ENCODE peak calls at places on chromosome 7, in five cellular contexts. One of them, this sample, is unnamed. For H3K4me1, the result is how much of the 10 kb centered on the place peaks cover.

GRCh38 chr7:159024280-159024951 is 120.3 kb downstream of the VIPR2 start:
- DNase-seq in breast epithelium: peak
- DNase-seq in IMR-90: no peak
- DNase-seq in HCT116: no peak
- DNase-seq in body of pancreas: no peak
- DNase-seq in this sample: no peak

GRCh38 chr7:36564500-36564899 is 159.8 kb downstream of the AOAH start:
- DNase-seq in breast epithelium: no peak
- DNase-seq in IMR-90: no peak
- DNase-seq in HCT116: no peak
- DNase-seq in body of pancreas: no peak
- DNase-seq in this sample: no peak

GRCh38 chr7:29146888-29147609 is 712 bp upstream of the CPVL start:
- DNase-seq in breast epithelium: no peak
- DNase-seq in IMR-90: no peak
- DNase-seq in HCT116: peak
- DNase-seq in body of pancreas: peak
- DNase-seq in this sample: peak

GRCh38 chr7:91264083-91264923 is at the start of gene FZD1:
- DNase-seq in breast epithelium: peak
- DNase-seq in IMR-90: peak
- DNase-seq in HCT116: peak
- DNase-seq in body of pancreas: peak
- DNase-seq in this sample: peak

GRCh38 chr7:120677535-120677934 is 180.4 kb downstream of the TSPAN12 start:
- DNase-seq in breast epithelium: no peak
- DNase-seq in IMR-90: no peak
- DNase-seq in HCT116: no peak
- DNase-seq in body of pancreas: no peak
- DNase-seq in this sample: no peak

GRCh38 chr7:101952355-101953247 is 135.2 kb downstream of the CUX1 start:
- DNase-seq in breast epithelium: no peak
- DNase-seq in IMR-90: peak
- DNase-seq in HCT116: peak
- DNase-seq in body of pancreas: peak
- DNase-seq in this sample: no peak

GRCh38 chr7:140767418-140767817 is 70.9 kb downstream of the NDUFB2 start:
- DNase-seq in breast epithelium: no peak
- DNase-seq in IMR-90: no peak
- DNase-seq in HCT116: no peak
- DNase-seq in body of pancreas: no peak
- DNase-seq in this sample: no peak

GRCh38 chr7:1698221-1698620 is 28.1 kb downstream of the ELFN1 start:
- DNase-seq in breast epithelium: no peak
- DNase-seq in IMR-90: no peak
- DNase-seq in HCT116: no peak
- DNase-seq in body of pancreas: no peak
- DNase-seq in this sample: no peak

GRCh38 chr7:95199779-95200558 is 124.4 kb downstream of the PON1 start:
- DNase-seq in breast epithelium: no peak
- DNase-seq in IMR-90: peak
- DNase-seq in HCT116: peak
- DNase-seq in body of pancreas: peak
- DNase-seq in this sample: peak

GRCh38 chr7:113289140-113289740 is 170.9 kb upstream of the SMIM30 start:
- DNase-seq in breast epithelium: no peak
- DNase-seq in IMR-90: peak
- DNase-seq in HCT116: peak
- DNase-seq in body of pancreas: peak
- DNase-seq in this sample: no peak

GRCh38 chr7:157679607-157680006 is 342.8 kb downstream of the DNAJB6 start:
- DNase-seq in breast epithelium: no peak
- DNase-seq in IMR-90: no peak
- DNase-seq in HCT116: no peak
- DNase-seq in body of pancreas: no peak
- DNase-seq in this sample: no peak

GRCh38 chr7:34135924-34136323 is 230.6 kb downstream of the BMPER start:
- DNase-seq in breast epithelium: no peak
- DNase-seq in IMR-90: no peak
- DNase-seq in HCT116: no peak
- DNase-seq in body of pancreas: no peak
- DNase-seq in this sample: peak

GRCh38 chr7:33054261-33054964 is 8.2 kb downstream of the NT5C3A start:
- DNase-seq in breast epithelium: no peak
- DNase-seq in IMR-90: peak
- DNase-seq in HCT116: no peak
- DNase-seq in body of pancreas: no peak
- DNase-seq in this sample: no peak

GRCh38 chr7:99019523-99020412 is 124.1 kb downstream of the SMURF1 start:
- DNase-seq in breast epithelium: peak
- DNase-seq in IMR-90: no peak
- DNase-seq in HCT116: no peak
- DNase-seq in body of pancreas: no peak
- DNase-seq in this sample: peak

GRCh38 chr7:5284304-5285281 is 1.9 kb downstream of the SLC29A4 start:
- DNase-seq in breast epithelium: no peak
- DNase-seq in IMR-90: no peak
- DNase-seq in HCT116: peak
- DNase-seq in body of pancreas: peak
- DNase-seq in this sample: no peak

GRCh38 chr7:43553999-43554398 is 28.9 kb upstream of the STK17A start:
- DNase-seq in breast epithelium: no peak
- DNase-seq in IMR-90: no peak
- DNase-seq in HCT116: no peak
- DNase-seq in body of pancreas: no peak
- DNase-seq in this sample: no peak

GRCh38 chr7:151566897-151567320 is 47.2 kb upstream of the RHEB start:
- DNase-seq in breast epithelium: no peak
- DNase-seq in IMR-90: peak
- DNase-seq in HCT116: no peak
- DNase-seq in body of pancreas: no peak
- DNase-seq in this sample: no peak

GRCh38 chr7:80622531-80622930 is 15.9 kb upstream of the CD36 start:
- DNase-seq in breast epithelium: no peak
- DNase-seq in IMR-90: peak
- DNase-seq in HCT116: no peak
- DNase-seq in body of pancreas: no peak
- DNase-seq in this sample: no peak

GRCh38 chr7:143236408-143236990 is 14.7 kb downstream of the TAS2R40 start:
- DNase-seq in breast epithelium: no peak
- DNase-seq in IMR-90: no peak
- DNase-seq in HCT116: no peak
- DNase-seq in body of pancreas: no peak
- DNase-seq in this sample: no peak

GRCh38 chr7:11914645-11915044 is 82.6 kb upstream of the THSD7A start:
- DNase-seq in breast epithelium: no peak
- DNase-seq in IMR-90: no peak
- DNase-seq in HCT116: no peak
- DNase-seq in body of pancreas: no peak
- DNase-seq in this sample: no peak

GRCh38 chr7:113775804-113776203 is 143.0 kb downstream of the PPP1R3A start:
- DNase-seq in breast epithelium: no peak
- DNase-seq in IMR-90: no peak
- DNase-seq in HCT116: no peak
- DNase-seq in body of pancreas: no peak
- DNase-seq in this sample: no peak

GRCh38 chr7:65453631-65454030 is 80.0 kb downstream of the ZNF92 start:
- DNase-seq in breast epithelium: no peak
- DNase-seq in IMR-90: no peak
- DNase-seq in HCT116: no peak
- DNase-seq in body of pancreas: no peak
- DNase-seq in this sample: no peak

GRCh38 chr7:127337581-127337980 is 54.9 kb downstream of the ZNF800 start:
- DNase-seq in breast epithelium: no peak
- DNase-seq in IMR-90: no peak
- DNase-seq in HCT116: no peak
- DNase-seq in body of pancreas: no peak
- DNase-seq in this sample: no peak

GRCh38 chr7:137304624-137305235 is 38.8 kb downstream of the PTN start:
- DNase-seq in breast epithelium: no peak
- DNase-seq in IMR-90: peak
- DNase-seq in HCT116: no peak
- DNase-seq in body of pancreas: no peak
- DNase-seq in this sample: no peak

GRCh38 chr7:17046666-17047065 is 164.9 kb upstream of the AGR3 start:
- DNase-seq in breast epithelium: no peak
- DNase-seq in IMR-90: no peak
- DNase-seq in HCT116: no peak
- DNase-seq in body of pancreas: no peak
- DNase-seq in this sample: no peak

GRCh38 chr7:2635810-2636701 is 4.3 kb downstream of the TTYH3 start:
- DNase-seq in breast epithelium: no peak
- DNase-seq in IMR-90: no peak
- DNase-seq in HCT116: no peak
- DNase-seq in body of pancreas: peak
- DNase-seq in this sample: no peak

GRCh38 chr7:66183700-66184099 is 21.4 kb upstream of the TPST1 start:
- DNase-seq in breast epithelium: no peak
- DNase-seq in IMR-90: peak
- DNase-seq in HCT116: no peak
- DNase-seq in body of pancreas: peak
- DNase-seq in this sample: no peak

GRCh38 chr7:134891262-134892001 is 94.9 kb upstream of the AGBL3 start:
- DNase-seq in breast epithelium: peak
- DNase-seq in IMR-90: peak
- DNase-seq in HCT116: peak
- DNase-seq in body of pancreas: peak
- DNase-seq in this sample: peak

GRCh38 chr7:92797284-92797683 is 39.1 kb downstream of the CDK6 start:
- DNase-seq in breast epithelium: no peak
- DNase-seq in IMR-90: peak
- DNase-seq in HCT116: no peak
- DNase-seq in body of pancreas: no peak
- DNase-seq in this sample: no peak

GRCh38 chr7:116173051-116174028 is 37.0 kb upstream of the TES start:
- DNase-seq in breast epithelium: no peak
- DNase-seq in IMR-90: peak
- DNase-seq in HCT116: peak
- DNase-seq in body of pancreas: peak
- DNase-seq in this sample: no peak

GRCh38 chr7:93147358-93147757 is 827 bp downstream of the SAMD9L start:
- DNase-seq in breast epithelium: no peak
- DNase-seq in IMR-90: peak
- DNase-seq in HCT116: no peak
- DNase-seq in body of pancreas: peak
- DNase-seq in this sample: no peak

GRCh38 chr7:86949052-86949778 is 110.2 kb downstream of the ELAPOR2 start:
- DNase-seq in breast epithelium: no peak
- DNase-seq in IMR-90: no peak
- DNase-seq in HCT116: no peak
- DNase-seq in body of pancreas: no peak
- DNase-seq in this sample: no peak

GRCh38 chr7:8015095-8015745 is 46.6 kb downstream of the GLCCI1 start:
- DNase-seq in breast epithelium: no peak
- DNase-seq in IMR-90: no peak
- DNase-seq in HCT116: no peak
- DNase-seq in body of pancreas: no peak
- DNase-seq in this sample: no peak

GRCh38 chr7:137846588-137847417 is at the start of gene DGKI:
- DNase-seq in breast epithelium: no peak
- DNase-seq in IMR-90: no peak
- DNase-seq in HCT116: no peak
- DNase-seq in body of pancreas: no peak
- DNase-seq in this sample: no peak

DNA sequence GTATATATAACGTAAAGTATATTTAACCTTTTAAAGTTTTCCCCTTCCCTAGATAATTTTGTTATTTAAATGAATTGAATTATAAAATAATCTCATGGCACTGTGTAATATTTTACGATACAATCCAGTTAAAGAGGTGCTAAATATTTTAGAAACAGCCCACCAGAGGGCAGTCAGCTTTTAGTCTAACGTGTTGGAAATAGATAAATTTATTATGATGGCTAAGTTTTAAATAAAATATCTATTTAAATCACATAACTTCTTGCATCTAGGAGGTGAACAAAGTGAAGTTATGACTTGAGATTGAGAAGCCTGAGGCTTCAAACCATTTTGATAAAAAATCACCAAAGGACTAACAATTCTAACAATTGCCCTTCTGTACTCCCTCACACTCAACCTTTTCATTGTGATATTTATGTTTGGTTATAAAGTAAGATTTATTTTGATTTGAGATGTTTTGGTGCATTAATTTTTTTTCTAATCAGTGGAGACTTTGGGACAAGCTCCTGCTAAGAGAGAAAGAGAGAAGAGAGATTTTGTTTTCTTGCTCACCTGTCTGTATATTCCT is 171.5 kb upstream of the SP4 start:
- DNase-seq in breast epithelium: no peak
- DNase-seq in IMR-90: peak
- DNase-seq in HCT116: peak
- DNase-seq in body of pancreas: peak
- DNase-seq in this sample: no peak
- TF ChIP-seq CTCF in breast epithelium: no peak
- TF ChIP-seq CTCF in IMR-90: peak
- TF ChIP-seq CTCF in HCT116: peak
- TF ChIP-seq CTCF in body of pancreas: peak
- TF ChIP-seq CTCF in this sample: no peak

GRCh38 chr7:50306491-50307367 is 2.2 kb downstream of the IKZF1 start:
- DNase-seq in breast epithelium: no peak
- DNase-seq in IMR-90: no peak
- DNase-seq in HCT116: no peak
- DNase-seq in body of pancreas: no peak
- DNase-seq in this sample: no peak
- TF ChIP-seq POLR2A in breast epithelium: no peak
- TF ChIP-seq POLR2A in IMR-90: no peak
- TF ChIP-seq POLR2A in HCT116: no peak
- TF ChIP-seq POLR2A in body of pancreas: no peak
- TF ChIP-seq POLR2A in this sample: no peak

GRCh38 chr7:139741813-139742344 is 35.9 kb downstream of the HIPK2 start:
- DNase-seq in breast epithelium: no peak
- DNase-seq in IMR-90: no peak
- DNase-seq in HCT116: no peak
- DNase-seq in body of pancreas: no peak
- DNase-seq in this sample: no peak

GRCh38 chr7:139743267-139743966 is 34.4 kb downstream of the HIPK2 start:
- DNase-seq in breast epithelium: no peak
- DNase-seq in IMR-90: no peak
- DNase-seq in HCT116: no peak
- DNase-seq in body of pancreas: no peak
- DNase-seq in this sample: no peak

GRCh38 chr7:139744768-139745250 is 33.0 kb downstream of the HIPK2 start:
- DNase-seq in breast epithelium: no peak
- DNase-seq in IMR-90: no peak
- DNase-seq in HCT116: no peak
- DNase-seq in body of pancreas: no peak
- DNase-seq in this sample: no peak

GRCh38 chr7:139745330-139746143 is 32.3 kb downstream of the HIPK2 start:
- DNase-seq in breast epithelium: no peak
- DNase-seq in IMR-90: no peak
- DNase-seq in HCT116: no peak
- DNase-seq in body of pancreas: no peak
- DNase-seq in this sample: no peak

GRCh38 chr7:139743967-139744767 is 33.6 kb downstream of the HIPK2 start:
- DNase-seq in breast epithelium: no peak
- DNase-seq in IMR-90: peak
- DNase-seq in HCT116: no peak
- DNase-seq in body of pancreas: no peak
- DNase-seq in this sample: no peak
- H3K4me1 ChIP-seq in breast epithelium: under half
- H3K4me1 ChIP-seq in IMR-90: under half
- H3K4me1 ChIP-seq in HCT116: under half
- H3K4me1 ChIP-seq in body of pancreas: half or more
- H3K4me1 ChIP-seq in this sample: half or more

GRCh38 chr7:108097703-108098102 is 32.5 kb downstream of the LAMB4 start:
- DNase-seq in breast epithelium: no peak
- DNase-seq in IMR-90: no peak
- DNase-seq in HCT116: peak
- DNase-seq in body of pancreas: peak
- DNase-seq in this sample: no peak
- TF ChIP-seq CTCF in breast epithelium: no peak
- TF ChIP-seq CTCF in IMR-90: peak
- TF ChIP-seq CTCF in HCT116: peak
- TF ChIP-seq CTCF in body of pancreas: peak
- TF ChIP-seq CTCF in this sample: no peak

This sample was measured in gastrocnemius medialis.